ENCODE peak calls at places on chromosomes 11 and 22, in five cellular contexts. J, A, H, I and Z are unnamed samples.
A peak's percentile ranks its signal among the peaks of the same experiment; 100 is the strongest.

GRCh38 chr11:9001736-9002135 is 2.1 kb downstream of the NRIP3 start:
- DNase-seq in J (peak; percentile 43), A (no peak), H (peak; percentile 84), I (no peak), Z (no peak)

GRCh38 chr22:23067691-23068090 is 2.6 kb upstream of the GNAZ start:
- DNase-seq in J (no peak), A (peak; percentile 15), H (no peak), I (no peak), Z (no peak)

GRCh38 chr11:95717314-95717713 is 72.3 kb downstream of the FAM76B start:
- DNase-seq in J (no peak), A (no peak), H (no peak), I (no peak), Z (no peak)

GRCh38 chr11:93020248-93021088 is 51.0 kb downstream of the MTNR1B start:
- DNase-seq in J (no peak), A (no peak), H (peak; percentile 89), I (no peak), Z (no peak)

GRCh38 chr11:1674194-1674878 is 22.7 kb upstream of the KRTAP5-6 start:
- DNase-seq in J (no peak), A (no peak), H (no peak), I (no peak), Z (no peak)

GRCh38 chr11:96045622-96046456 is 121.9 kb upstream of the MTMR2 start:
- DNase-seq in J (no peak), A (no peak), H (peak; percentile 86), I (no peak), Z (no peak)

GRCh38 chr11:1830500-1831223 is 4.1 kb upstream of the SYT8 start:
- DNase-seq in J (no peak), A (no peak), H (no peak), I (peak; percentile 85), Z (no peak)

GRCh38 chr11:27514558-27514957 is 8.0 kb upstream of the LIN7C start:
- DNase-seq in J (no peak), A (no peak), H (peak; percentile 64), I (no peak), Z (no peak)

GRCh38 chr11:45974806-45975205 is 52.4 kb downstream of the LARGE2 start:
- DNase-seq in J (no peak), A (no peak), H (no peak), I (no peak), Z (no peak)

GRCh38 chr22:48942698-48943566 is 884.7 kb downstream of the BRD1 start:
- DNase-seq in J (no peak), A (no peak), H (no peak), I (no peak), Z (no peak)

GRCh38 chr22:19114984-19115552 is 7.1 kb downstream of the DGCR2 start:
- DNase-seq in J (no peak), A (no peak), H (no peak), I (no peak), Z (no peak)

GRCh38 chr11:72776844-72777754 is 16.7 kb downstream of the STARD10 start:
- DNase-seq in J (no peak), A (no peak), H (no peak), I (no peak), Z (no peak)

GRCh38 chr11:119078675-119079420 is 5.8 kb upstream of the HMBS start:
- DNase-seq in J (no peak), A (no peak), H (no peak), I (no peak), Z (no peak)

GRCh38 chr11:42329930-42330555 is 870.6 kb upstream of the LRRC4C start:
- DNase-seq in J (no peak), A (no peak), H (peak; percentile 27), I (no peak), Z (no peak)

GRCh38 chr22:24432059-24432853 is 4.9 kb downstream of the ADORA2A start:
- DNase-seq in J (no peak), A (no peak), H (peak; percentile 60), I (peak; percentile 72), Z (no peak)

GRCh38 chr11:104338186-104338585 is 174.2 kb upstream of the PDGFD start:
- DNase-seq in J (no peak), A (no peak), H (peak; percentile 54), I (no peak), Z (no peak)

GRCh38 chr11:12640926-12641849 is 33.0 kb upstream of the TEAD1 start:
- DNase-seq in J (no peak), A (no peak), H (no peak), I (no peak), Z (no peak)

GRCh38 chr22:46149493-46149997 is 781 bp upstream of the PPARA start:
- DNase-seq in J (peak; percentile 18), A (peak; percentile 49), H (peak; percentile 10), I (peak; percentile 84), Z (no peak)

GRCh38 chr11:75031771-75032549 is 43.2 kb downstream of the NEU3 start:
- DNase-seq in J (peak; percentile 65), A (peak; percentile 60), H (peak; percentile 56), I (peak; percentile 88), Z (peak; percentile 20)

GRCh38 chr11:111765320-111765983 is 737 bp downstream of the PPP2R1B start:
- DNase-seq in J (no peak), A (no peak), H (peak; percentile 31), I (no peak), Z (no peak)

GRCh38 chr11:10029386-10030121 is 264.5 kb downstream of the SBF2 start:
- DNase-seq in J (no peak), A (no peak), H (no peak), I (no peak), Z (no peak)

GRCh38 chr11:132876301-132877071 is 655.8 kb downstream of the OPCML start:
- DNase-seq in J (no peak), A (no peak), H (no peak), I (no peak), Z (no peak)

GRCh38 chr22:36252754-36253522 is at the start of gene APOL1:
- DNase-seq in J (peak; percentile 45), A (peak; percentile 46), H (no peak), I (peak; percentile 56), Z (no peak)

GRCh38 chr11:11782532-11783110 is 59.2 kb upstream of the USP47 start:
- DNase-seq in J (no peak), A (no peak), H (no peak), I (peak; percentile 28), Z (no peak)

GRCh38 chr11:45736424-45736823 is 68.5 kb upstream of the SLC35C1 start:
- DNase-seq in J (no peak), A (no peak), H (no peak), I (no peak), Z (no peak)

GRCh38 chr11:2533642-2534115 is 88.9 kb downstream of the KCNQ1 start:
- DNase-seq in J (no peak), A (no peak), H (peak; percentile 93), I (peak; percentile 69), Z (no peak)

GRCh38 chr11:30422828-30423648 is 100.1 kb downstream of the ARL14EP start:
- DNase-seq in J (no peak), A (no peak), H (no peak), I (peak; percentile 59), Z (no peak)

GRCh38 chr11:10762185-10762584 is 11.1 kb downstream of the CTR9 start:
- DNase-seq in J (no peak), A (no peak), H (no peak), I (no peak), Z (no peak)

GRCh38 chr22:46122511-46122971 is 27.8 kb upstream of the PPARA start:
- DNase-seq in J (peak; percentile 63), A (peak; percentile 66), H (no peak), I (peak; percentile 82), Z (peak; percentile 67)

GRCh38 chr22:28910575-28911278 is 27.4 kb downstream of the ZNRF3 start:
- DNase-seq in J (no peak), A (no peak), H (no peak), I (no peak), Z (no peak)

GRCh38 chr11:101390539-101390938 is 193.3 kb downstream of the TRPC6 start:
- DNase-seq in J (no peak), A (no peak), H (peak; percentile 10), I (no peak), Z (no peak)

GRCh38 chr11:63907808-63908530 is 9.0 kb downstream of the RCOR2 start:
- DNase-seq in J (no peak), A (no peak), H (no peak), I (no peak), Z (no peak)

GRCh38 chr11:129144256-129144655 is 47.9 kb downstream of the ARHGAP32 start:
- DNase-seq in J (no peak), A (no peak), H (peak; percentile 39), I (no peak), Z (no peak)

GRCh38 chr11:122882809-122883681 is 486 bp downstream of the JHY start:
- DNase-seq in J (peak; percentile 31), A (peak; percentile 68), H (no peak), I (peak; percentile 72), Z (peak; percentile 16)

GRCh38 chr11:65502852-65503603 is 4.2 kb downstream of the MALAT1 start:
- DNase-seq in J (no peak), A (no peak), H (peak; percentile 71), I (no peak), Z (no peak)

GRCh38 chr11:101255036-101255435 is 125.4 kb upstream of the PGR start:
- DNase-seq in J (no peak), A (no peak), H (no peak), I (no peak), Z (no peak)

GRCh38 chr11:126440792-126441514 is 85.5 kb downstream of the ST3GAL4 start:
- DNase-seq in J (peak; percentile 52), A (peak; percentile 76), H (peak; percentile 68), I (peak; percentile 77), Z (peak; percentile 20)

GRCh38 chr11:132202621-132203020 is 832.2 kb downstream of the NTM start:
- DNase-seq in J (no peak), A (no peak), H (peak; percentile 62), I (no peak), Z (no peak)

GRCh38 chr11:14190992-14191773 is 167.8 kb downstream of the RRAS2 start:
- DNase-seq in J (no peak), A (no peak), H (no peak), I (no peak), Z (no peak)

GRCh38 chr22:45073064-45073463 is 63.3 kb upstream of the PHF21B start:
- DNase-seq in J (no peak), A (no peak), H (no peak), I (no peak), Z (no peak)